ENCODE peak calls at places on chromosome 7, in six cellular contexts. H is astrocyte of the cerebellum, S is MM.1S, O is GM06990, P is HFFc6, Q is NB4. X is an unnamed sample.

GRCh38 chr7:144109283-144109682 is at the start of gene OR2A2:
- DNase-seq in H (no peak), S (no peak), O (no peak), P (no peak), Q (no peak), X (no peak)

GRCh38 chr7:91836065-91836368 is 44.5 kb downstream of the MTERF1 start:
- DNase-seq in H (no peak), S (no peak), O (no peak), P (no peak), Q (no peak), X (no peak)

GRCh38 chr7:20784311-20785210 is 2.1 kb downstream of the SP8 start:
- DNase-seq in H (no peak), S (no peak), O (no peak), P (no peak), Q (no peak), X (no peak)

GRCh38 chr7:142557971-142558582 is 191.2 kb upstream of the PRSS1 start:
- DNase-seq in H (no peak), S (peak), O (no peak), P (peak), Q (peak), X (peak)

GRCh38 chr7:159031135-159031701 is 113.4 kb downstream of the VIPR2 start:
- DNase-seq in H (no peak), S (no peak), O (no peak), P (no peak), Q (peak), X (no peak)

GRCh38 chr7:2082357-2083038 is 150.2 kb downstream of the MAD1L1 start:
- DNase-seq in H (peak), S (no peak), O (no peak), P (peak), Q (no peak), X (no peak)

GRCh38 chr7:45915606-45916005 is 5.5 kb downstream of the IGFBP3 start:
- DNase-seq in H (no peak), S (no peak), O (no peak), P (no peak), Q (no peak), X (no peak)

GRCh38 chr7:92813390-92814024 is 22.9 kb downstream of the CDK6 start:
- DNase-seq in H (no peak), S (peak), O (peak), P (no peak), Q (peak), X (no peak)

GRCh38 chr7:140646931-140647647 is 6.5 kb upstream of the DENND2A start:
- DNase-seq in H (no peak), S (peak), O (no peak), P (peak), Q (peak), X (no peak)

GRCh38 chr7:133293390-133294110 is 40.7 kb downstream of the EXOC4 start:
- DNase-seq in H (no peak), S (no peak), O (no peak), P (no peak), Q (no peak), X (no peak)

GRCh38 chr7:33933611-33934281 is 28.4 kb downstream of the BMPER start:
- DNase-seq in H (peak), S (no peak), O (no peak), P (peak), Q (no peak), X (peak)

GRCh38 chr7:20021834-20022233 is 195.3 kb downstream of the MACC1 start:
- DNase-seq in H (no peak), S (peak), O (peak), P (no peak), Q (peak), X (no peak)

GRCh38 chr7:141585592-141586510 is 34.6 kb downstream of the AGK start:
- DNase-seq in H (peak), S (no peak), O (peak), P (peak), Q (no peak), X (peak)

GRCh38 chr7:139704308-139704879 is 73.4 kb downstream of the HIPK2 start:
- DNase-seq in H (no peak), S (no peak), O (no peak), P (no peak), Q (no peak), X (no peak)

GRCh38 chr7:16739863-16740622 is 13.5 kb upstream of the TSPAN13 start:
- DNase-seq in H (peak), S (no peak), O (no peak), P (peak), Q (peak), X (peak)

GRCh38 chr7:104035351-104035750 is 45.9 kb upstream of the RELN start:
- DNase-seq in H (no peak), S (no peak), O (no peak), P (no peak), Q (no peak), X (no peak)

DNA sequence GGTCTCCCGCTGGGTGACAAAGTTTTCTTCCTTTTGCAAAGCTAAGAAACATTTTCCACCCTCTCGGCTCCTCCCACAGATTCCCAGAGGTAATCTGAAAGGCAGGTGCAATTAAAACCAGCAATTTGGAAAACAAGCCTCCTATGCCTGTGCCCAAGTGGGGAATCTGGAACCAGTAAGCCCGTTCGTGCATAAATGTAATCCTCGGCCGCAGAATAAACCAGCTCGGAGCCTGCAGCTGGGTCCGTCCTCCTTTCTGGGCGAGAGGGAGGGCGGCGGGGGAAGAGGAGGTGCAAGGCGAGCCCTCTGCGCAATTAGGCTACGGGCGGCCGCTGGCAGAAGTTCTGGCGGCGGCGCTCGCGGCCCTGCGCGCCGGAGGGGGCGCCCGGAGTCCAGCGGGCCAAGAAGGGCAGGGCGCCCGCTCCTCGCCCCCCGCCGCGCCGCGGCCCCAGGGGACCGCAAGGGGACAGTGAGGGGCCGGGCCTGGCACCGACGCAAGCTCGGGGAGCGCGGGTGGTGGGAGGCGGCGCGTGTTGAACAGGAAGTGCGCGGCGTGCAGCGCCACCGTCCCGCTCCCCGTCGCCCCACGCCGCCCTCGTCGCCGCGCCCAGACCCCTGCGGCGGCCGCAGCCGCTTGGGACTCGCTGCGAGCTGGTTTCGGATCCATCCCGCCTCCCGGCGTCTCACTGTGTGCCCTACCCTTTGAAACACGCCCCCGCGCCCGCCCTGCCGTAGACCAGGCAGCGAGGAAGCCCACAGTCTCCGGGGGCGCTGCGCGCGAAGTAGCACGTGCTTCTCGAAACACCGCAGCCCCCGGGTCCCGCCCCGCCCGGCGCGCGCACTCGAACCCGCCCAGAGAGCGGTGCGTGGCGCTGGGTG is at the start of gene PRKAG2:
- DNase-seq in H (no peak), S (peak), O (peak), P (no peak), Q (peak), X (no peak)
- TF ChIP-seq CTCF in H (no peak), S (no peak), O (peak), P (no peak), Q (no peak), X (no peak)

DNA sequence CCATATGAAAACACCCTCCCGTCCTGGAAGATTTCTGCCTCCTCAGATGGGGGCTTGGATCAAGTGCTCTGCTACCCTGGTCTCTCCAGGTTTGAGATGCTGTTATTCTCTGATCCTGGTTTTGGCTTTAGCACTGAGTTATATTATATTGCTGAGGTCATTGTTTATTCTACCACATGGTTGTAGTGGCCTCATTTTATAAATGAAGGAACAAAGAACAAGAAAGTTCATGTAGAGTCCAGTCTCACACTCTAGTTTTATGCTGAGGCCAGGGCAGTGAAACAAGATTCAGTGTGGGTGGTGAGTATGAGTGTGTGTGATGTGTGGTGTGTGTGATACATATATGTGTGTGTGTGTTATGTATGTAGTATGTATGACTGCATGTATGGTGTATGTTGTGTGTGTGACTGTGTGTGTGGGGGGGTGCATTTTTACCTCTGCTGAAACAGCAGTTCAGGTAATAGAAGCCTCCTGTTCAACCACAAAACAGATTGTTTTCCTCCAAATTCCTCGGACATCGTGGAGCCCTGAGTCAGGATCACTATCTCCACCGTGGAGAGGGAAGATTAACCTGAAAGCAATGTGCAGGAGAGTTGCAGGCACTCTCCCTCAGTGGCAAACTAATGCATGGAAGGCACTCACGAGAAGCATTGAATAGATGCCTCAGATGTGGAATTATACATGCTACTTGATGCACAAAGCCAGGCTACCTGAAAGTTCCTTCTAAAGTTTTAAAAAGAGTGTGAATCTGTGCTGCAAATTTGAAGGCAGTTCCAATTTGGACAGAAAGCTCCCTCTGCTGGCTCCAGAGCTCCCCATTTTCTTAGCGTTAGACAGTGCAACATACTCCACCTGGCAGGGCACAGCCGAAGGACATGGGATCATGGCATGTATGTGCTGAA is 80.6 kb downstream of the C7orf25 start:
- DNase-seq in H (peak), S (peak), O (no peak), P (no peak), Q (peak), X (peak)
- TF ChIP-seq CTCF in H (peak), S (peak), O (peak), P (peak), Q (peak), X (peak)

GRCh38 chr7:38129162-38129561 is 48.9 kb upstream of the STARD3NL start:
- DNase-seq in H (no peak), S (no peak), O (no peak), P (no peak), Q (no peak), X (no peak)

GRCh38 chr7:38127216-38128207 is 50.5 kb upstream of the STARD3NL start:
- DNase-seq in H (no peak), S (no peak), O (no peak), P (no peak), Q (no peak), X (no peak)

DNA sequence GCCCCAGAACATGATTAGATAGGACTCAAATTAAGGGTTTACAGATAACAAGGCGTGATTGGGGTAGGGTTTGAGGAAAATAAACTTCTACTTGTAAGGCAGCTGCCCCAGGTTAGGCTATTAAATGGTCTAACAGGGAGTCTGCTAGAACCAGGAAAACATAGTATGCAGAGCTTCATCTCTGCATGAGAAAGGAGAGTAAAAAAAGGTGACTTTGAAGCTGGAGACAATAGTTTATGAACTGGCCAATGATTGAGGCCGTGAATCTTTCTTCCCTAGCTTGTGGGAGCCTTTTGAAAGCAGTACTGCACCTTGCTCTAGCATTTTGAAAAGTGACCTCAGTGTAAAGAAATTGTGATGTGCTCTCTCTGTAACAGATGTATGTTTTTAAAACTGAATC is 48.5 kb upstream of the STARD3NL start:
- DNase-seq in H (no peak), S (no peak), O (no peak), P (no peak), Q (no peak), X (no peak)
- TF ChIP-seq CTCF in H (no peak), S (no peak), O (no peak), P (no peak), Q (no peak), X (no peak)

DNA sequence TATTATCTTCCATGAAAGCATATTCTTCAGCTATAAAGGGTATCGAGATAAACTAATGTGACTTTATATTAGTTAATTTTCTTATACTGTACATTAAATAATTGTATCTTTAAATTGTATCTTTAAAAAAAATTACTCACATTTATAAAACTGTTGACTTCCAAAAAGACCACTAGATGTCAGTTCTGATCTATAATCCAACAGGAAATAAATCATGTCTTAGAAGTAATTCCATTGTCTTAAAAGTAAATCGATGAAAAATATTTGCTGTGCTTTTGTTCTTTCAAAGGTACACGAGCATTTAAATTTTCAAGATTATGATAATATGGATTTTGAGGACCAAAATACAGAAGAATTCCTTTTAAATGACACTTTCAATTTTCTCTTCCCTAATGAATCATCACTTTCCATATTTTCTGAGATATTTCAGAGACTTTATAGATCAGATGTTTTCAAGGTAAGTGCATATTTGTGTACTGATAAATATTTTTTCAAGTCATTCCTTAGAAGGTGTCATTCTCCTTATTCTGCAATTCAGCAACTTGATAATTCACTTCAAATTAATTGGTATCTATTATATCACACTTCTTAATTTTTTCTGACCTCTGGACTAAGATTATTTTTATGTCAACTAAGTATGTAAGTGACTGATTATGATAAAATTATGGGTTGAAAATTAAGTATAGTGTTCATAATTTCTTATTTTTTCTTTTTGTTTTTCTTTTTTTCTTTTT is 138.5 kb downstream of the CPED1 start:
- DNase-seq in H (peak), S (peak), O (peak), P (no peak), Q (peak), X (no peak)
- TF ChIP-seq CTCF in H (no peak), S (peak), O (no peak), P (peak), Q (no peak), X (no peak)

DNA sequence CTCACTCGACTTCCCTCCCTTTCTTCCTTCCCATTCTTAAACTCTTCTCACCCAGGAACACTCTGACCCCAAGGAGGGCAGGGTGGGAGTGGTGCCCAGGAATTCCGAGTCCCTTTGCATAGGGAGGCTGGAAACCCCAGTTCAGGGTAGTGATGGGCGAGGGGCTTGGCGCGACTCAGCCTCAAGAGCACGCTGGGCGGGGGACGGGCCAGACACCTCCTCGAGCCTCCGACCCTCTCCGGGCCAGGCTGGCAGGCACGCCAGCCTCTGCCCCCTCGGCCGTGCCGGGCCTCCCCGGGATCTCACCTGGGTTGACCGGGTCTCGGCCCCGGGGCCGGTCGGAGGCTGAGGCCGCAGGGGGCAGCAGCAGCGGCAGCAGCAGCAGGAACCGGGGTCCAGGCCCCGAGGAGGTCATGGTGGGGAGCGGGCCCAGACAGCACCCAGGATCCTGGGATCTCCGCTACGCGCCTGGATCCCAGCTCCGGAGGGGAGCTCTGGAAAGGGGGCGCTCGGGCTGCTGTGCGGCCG is 457 bp downstream of the PLOD3 start:
- DNase-seq in H (no peak), S (no peak), O (no peak), P (no peak), Q (no peak), X (no peak)
- TF ChIP-seq CTCF in H (peak), S (peak), O (no peak), P (no peak), Q (peak), X (no peak)

GRCh38 chr7:97842772-97843345 is 29.3 kb downstream of the ASNS start:
- DNase-seq in H (no peak), S (no peak), O (no peak), P (no peak), Q (no peak), X (no peak)

GRCh38 chr7:97847791-97848190 is 24.4 kb downstream of the ASNS start:
- DNase-seq in H (no peak), S (peak), O (no peak), P (no peak), Q (peak), X (no peak)

GRCh38 chr7:97846945-97847344 is 25.3 kb downstream of the ASNS start:
- DNase-seq in H (no peak), S (no peak), O (no peak), P (no peak), Q (no peak), X (no peak)

GRCh38 chr7:97844036-97844435 is 28.2 kb downstream of the ASNS start:
- DNase-seq in H (no peak), S (no peak), O (no peak), P (no peak), Q (peak), X (no peak)

DNA sequence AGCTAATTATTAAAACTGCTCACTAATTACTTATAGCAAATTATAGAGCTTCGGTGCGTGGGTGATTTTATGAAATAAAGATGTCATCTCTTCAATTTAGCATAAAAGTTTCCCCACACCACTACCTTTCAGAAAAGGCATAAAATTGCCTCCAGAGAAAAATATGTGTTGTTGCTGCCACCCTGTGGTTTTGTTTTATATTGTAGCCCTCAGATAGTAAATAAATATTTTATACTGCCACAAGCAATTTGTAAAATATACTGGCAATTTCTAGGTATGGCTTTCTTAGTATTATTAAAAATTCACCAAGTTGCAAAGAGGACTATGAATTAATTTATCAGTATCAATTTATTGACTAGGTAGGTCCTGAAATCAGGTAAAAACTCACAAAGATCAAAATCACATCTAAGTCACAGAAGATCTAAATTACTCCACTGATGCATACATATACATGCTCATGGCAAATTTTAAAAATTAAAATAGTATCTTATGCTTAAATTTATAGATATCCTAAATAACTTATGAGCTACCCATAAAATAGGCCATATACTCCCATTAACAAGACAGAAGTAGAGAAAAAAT is 26.5 kb downstream of the ASNS start:
- DNase-seq in H (no peak), S (peak), O (no peak), P (peak), Q (peak), X (peak)
- TF ChIP-seq CTCF in H (peak), S (peak), O (no peak), P (peak), Q (peak), X (peak)

DNA sequence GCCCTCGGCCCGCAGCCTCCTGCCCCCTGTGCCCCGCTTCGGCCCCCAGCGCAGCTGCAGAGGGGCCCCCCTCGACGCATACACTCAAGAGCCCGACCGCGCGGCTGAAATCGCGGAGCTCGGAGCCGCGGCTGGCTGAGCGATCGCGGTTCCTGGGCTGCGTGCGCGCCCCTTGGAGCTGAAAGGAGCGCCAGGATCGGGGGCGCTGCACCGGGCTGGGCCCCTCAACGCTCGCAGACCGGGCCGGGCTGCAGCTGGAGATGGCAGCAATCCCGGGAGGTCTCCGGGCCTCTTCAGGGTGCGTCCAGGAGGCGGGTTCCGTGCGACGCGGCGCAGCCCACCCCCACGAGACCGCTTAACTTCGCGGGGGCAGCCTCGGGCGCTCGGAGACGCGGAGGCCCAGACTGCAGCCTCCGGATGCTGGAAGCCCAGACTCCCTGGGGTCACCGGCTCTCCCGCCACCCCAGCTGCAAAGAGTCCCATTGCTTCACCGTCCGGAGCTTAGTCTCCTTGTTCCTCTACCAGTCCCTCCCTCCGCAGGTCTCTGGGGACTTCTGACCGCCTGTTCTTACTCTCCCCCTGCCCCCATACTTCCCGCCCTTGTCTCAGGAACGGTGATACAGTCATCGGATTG is 73.0 kb upstream of the LRRC4 start:
- DNase-seq in H (no peak), S (no peak), O (peak), P (no peak), Q (peak), X (no peak)
- TF ChIP-seq CTCF in H (no peak), S (no peak), O (no peak), P (no peak), Q (no peak), X (no peak)

X was measured in HFF-Myc.